ENCODE peak calls at places on chromosomes 4 and X, in four cellular contexts. E is tibial artery, N is adipocyte, A is neuronal stem cell. W is an unnamed sample.

GRCh38 chr4:98653006-98653405 is 5.4 kb downstream of the TSPAN5 start:
- DNase-seq in E (no peak), N (peak; percentile 66), A (no peak), W (no peak)

GRCh38 chr4:137627938-137628460 is 95.7 kb upstream of the PCDH18 start:
- DNase-seq in E (no peak), N (no peak), A (no peak), W (no peak)

GRCh38 chr4:146105464-146105863 is 70.1 kb upstream of the LSM6 start:
- DNase-seq in E (no peak), N (peak; percentile 58), A (no peak), W (no peak)

GRCh38 chr4:148926861-148927260 is 484.6 kb upstream of the NR3C2 start:
- DNase-seq in E (no peak), N (peak; percentile 19), A (no peak), W (no peak)

GRCh38 chr4:14167876-14168510 is 540.5 kb upstream of the BOD1L1 start:
- DNase-seq in E (no peak), N (peak; percentile 15), A (no peak), W (no peak)

GRCh38 chr4:39686997-39687396 is 10.9 kb upstream of the UBE2K start:
- DNase-seq in E (no peak), N (no peak), A (no peak), W (no peak)

GRCh38 chr4:72468904-72469502 is 100.0 kb downstream of the ADAMTS3 start:
- DNase-seq in E (no peak), N (peak; percentile 79), A (no peak), W (no peak)

GRCh38 chr4:150286656-150287055 is 208.4 kb downstream of the DCLK2 start:
- DNase-seq in E (no peak), N (no peak), A (no peak), W (no peak)

GRCh38 chr4:103802766-103803165 is 83.0 kb upstream of the TACR3 start:
- DNase-seq in E (no peak), N (no peak), A (no peak), W (no peak)

GRCh38 chrX:119516157-119516702 is 48.0 kb downstream of the SLC25A5 start:
- DNase-seq in E (no peak), N (peak; percentile 83), A (peak; percentile 49), W (no peak)

GRCh38 chr4:38504396-38504715 is 159.6 kb upstream of the KLF3 start:
- DNase-seq in E (no peak), N (no peak), A (no peak), W (no peak)

GRCh38 chr4:20615492-20616136 is 84.6 kb upstream of the PACRGL start:
- DNase-seq in E (no peak), N (no peak), A (no peak), W (no peak)

GRCh38 chr4:129355529-129355928 is 259.6 kb downstream of the C4orf33 start:
- DNase-seq in E (no peak), N (no peak), A (no peak), W (no peak)

GRCh38 chr4:14225683-14226207 is 598.2 kb upstream of the BOD1L1 start:
- DNase-seq in E (no peak), N (no peak), A (no peak), W (no peak)

GRCh38 chr4:108480881-108481280 is 139.5 kb upstream of the RPL34 start:
- DNase-seq in E (no peak), N (no peak), A (no peak), W (no peak)

DNA sequence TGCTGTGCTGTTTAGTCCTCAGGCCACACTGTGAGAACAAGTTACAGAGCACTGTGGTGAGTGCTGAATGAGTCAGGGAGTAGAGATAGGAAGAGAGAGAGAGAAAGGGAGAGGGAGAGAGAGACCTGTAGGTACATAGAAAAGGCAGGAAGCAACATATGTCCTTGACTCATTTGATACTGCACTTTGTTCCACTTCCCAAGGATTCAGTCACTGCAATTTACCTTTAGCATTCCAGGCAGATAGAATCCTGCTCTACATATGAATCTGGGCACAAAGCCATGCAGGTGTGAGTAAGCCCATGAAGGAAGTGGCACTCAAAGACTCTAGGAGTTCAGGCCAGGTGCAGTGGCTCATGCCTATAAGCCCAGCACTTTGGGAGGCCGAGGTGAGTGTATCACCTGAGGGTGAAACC is 1.0 kb upstream of the DAPP1 start:
- DNase-seq in E (no peak), N (no peak), A (no peak), W (no peak)
- H3K4me3 ChIP-seq in E (no peak overlapping the region), N (no peak overlapping the region), A (no peak overlapping the region), W (no peak overlapping the region)

DNA sequence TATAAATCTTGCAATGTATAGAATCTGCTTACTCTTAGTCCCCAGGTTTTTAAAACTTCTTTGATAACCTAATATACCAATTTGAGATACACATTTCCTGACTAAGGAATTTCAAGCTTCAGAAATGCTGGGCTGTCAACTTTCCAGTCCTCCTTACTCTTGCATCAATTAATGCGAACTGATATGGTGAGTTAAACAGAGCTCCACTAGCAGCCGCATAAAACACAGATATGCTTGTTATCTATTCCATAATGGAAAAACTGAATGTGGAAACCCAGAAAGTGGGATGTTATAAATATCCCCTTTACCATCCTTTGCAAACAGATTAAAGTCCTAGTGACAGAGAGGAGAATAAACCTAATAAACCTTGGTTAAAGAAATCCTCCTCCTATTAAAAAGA is 1913.7 kb downstream of the STIM2 start:
- DNase-seq in E (no peak), N (no peak), A (no peak), W (no peak)
- H3K9me3 ChIP-seq in E (no peaks in the 10 kb centered on the region), N (no peaks in the 10 kb centered on the region), A (no peaks in the 10 kb centered on the region), W (no peaks in the 10 kb centered on the region)

GRCh38 chr4:142406917-142407501 is 439.1 kb downstream of the INPP4B start:
- DNase-seq in E (no peak), N (peak; percentile 11), A (no peak), W (no peak)
- H3K4me3 ChIP-seq in E (no peak overlapping the region), N (no peak overlapping the region), A (no peak overlapping the region), W (no peak overlapping the region)

DNA sequence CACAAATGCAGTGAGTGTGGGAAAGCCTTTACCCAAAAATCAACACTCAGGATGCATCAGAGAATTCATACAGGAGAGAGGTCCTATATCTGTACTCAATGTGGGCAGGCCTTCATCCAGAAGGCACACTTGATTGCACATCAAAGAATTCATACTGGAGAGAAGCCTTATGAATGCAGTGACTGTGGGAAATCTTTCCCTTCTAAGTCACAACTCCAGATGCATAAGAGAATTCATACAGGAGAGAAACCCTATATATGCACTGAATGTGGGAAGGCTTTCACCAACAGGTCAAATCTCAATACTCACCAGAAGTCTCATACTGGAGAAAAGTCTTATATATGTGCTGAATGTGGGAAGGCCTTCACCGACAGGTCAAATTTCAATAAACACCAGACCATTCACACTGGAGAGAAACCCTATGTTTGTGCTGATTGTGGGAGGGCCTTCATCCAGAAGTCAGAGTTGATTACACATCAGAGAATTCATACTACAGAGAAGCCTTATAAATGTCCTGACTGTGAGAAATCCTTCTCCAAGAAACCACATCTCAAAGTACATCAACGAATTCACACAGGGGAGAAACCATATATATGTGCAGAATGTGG is 79.3 kb downstream of the ZNF81 start:
- DNase-seq in E (no peak), N (no peak), A (no peak), W (no peak)
- H3K9me3 ChIP-seq in E (no peaks in the 10 kb centered on the region), N (peaks cover 99% of the 10 kb centered on the region), A (peaks cover 1% of the 10 kb centered on the region), W (no peaks in the 10 kb centered on the region)

DNA sequence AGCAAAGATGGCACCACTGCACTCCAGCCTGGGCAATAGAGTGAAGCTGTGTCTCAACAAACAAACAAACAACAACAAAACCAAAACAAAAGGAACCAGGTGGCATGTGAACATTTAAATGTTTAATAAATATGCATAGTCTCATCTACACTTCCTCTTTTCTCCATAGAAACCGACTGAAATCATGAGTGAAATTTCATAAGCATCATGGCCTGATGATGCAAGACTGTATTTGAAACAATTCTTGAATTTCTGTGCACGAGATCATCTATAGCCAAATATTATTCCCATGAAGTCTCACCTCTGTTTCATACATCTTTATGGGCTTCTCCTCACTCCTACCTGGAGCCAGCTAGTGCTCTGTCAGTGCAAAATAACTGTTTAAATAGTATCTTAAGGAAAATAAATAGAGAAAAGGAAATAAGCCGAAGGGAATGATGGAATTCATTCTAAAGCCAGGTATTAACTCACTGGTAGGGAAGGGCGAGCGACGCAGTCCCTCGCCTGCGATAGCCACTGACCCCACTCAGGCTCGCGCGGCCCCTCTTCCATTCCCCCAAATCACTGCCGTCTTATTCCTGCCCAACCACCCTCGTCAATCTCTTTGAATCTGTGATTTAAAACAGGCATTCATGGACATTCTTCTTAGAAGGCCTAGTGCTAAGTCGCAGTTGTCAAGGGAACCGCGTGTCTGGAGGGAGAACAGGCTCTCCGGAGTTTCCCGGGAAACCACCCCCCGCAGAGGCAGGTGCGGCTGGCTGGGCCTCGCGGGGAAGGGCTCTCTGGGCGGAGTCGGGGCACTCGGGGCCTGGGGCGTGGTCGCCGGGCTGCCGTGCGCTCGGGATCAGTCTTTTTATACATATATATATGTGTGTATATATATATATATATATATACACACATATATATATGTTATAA is 52.4 kb upstream of the TRIM2 start:
- DNase-seq in E (no peak), N (peak; percentile 50), A (peak; percentile 92), W (no peak)
- H3K4me3 ChIP-seq in E (peak overlapping the region; percentile 57), N (no peak overlapping the region), A (peak overlapping the region; percentile 60), W (peak overlapping the region; percentile 50)

GRCh38 chr4:19038231-19038630 is 1016.7 kb upstream of the LCORL start:
- DNase-seq in E (no peak), N (no peak), A (no peak), W (no peak)
- H3K9me3 ChIP-seq in E (no peaks in the 10 kb centered on the region), N (no peaks in the 10 kb centered on the region), A (no peaks in the 10 kb centered on the region), W (peaks cover 6% of the 10 kb centered on the region)

W was measured in suprapubic skin.